ENCODE peak calls at places on chromosomes 16 and 17, in eight cellular contexts. U is breast epithelium, P is transverse colon, C is GM23338, S is sigmoid colon, Q is HCT116, J is H1, X is prostate gland. K is an unnamed sample.

GRCh38 chr16:49558451-49558850 is 184.8 kb downstream of the C16orf78 start:
- DNase-seq in X (no peak), P (no peak), C (no peak), U (no peak), S (no peak), J (no peak), Q (no peak), K (no peak)

GRCh38 chr16:49529646-49530045 is 156.0 kb downstream of the C16orf78 start:
- DNase-seq in P (no peak), Q (no peak), X (no peak), U (no peak), S (no peak), C (no peak), J (no peak), K (no peak)

GRCh38 chr16:16992986-16993783 is 477.6 kb downstream of the XYLT1 start:
- DNase-seq in J (no peak), S (no peak), X (no peak), U (no peak), C (no peak), Q (no peak), P (no peak), K (no peak)

GRCh38 chr17:19354123-19354522 is 8.4 kb downstream of the B9D1 start:
- DNase-seq in X (no peak), J (no peak), U (no peak), C (no peak), S (no peak), P (no peak), Q (peak), K (no peak)

GRCh38 chr16:19991614-19992013 is 82.1 kb downstream of the GPR139 start:
- DNase-seq in X (no peak), Q (no peak), J (no peak), S (no peak), U (no peak), C (peak), P (no peak), K (no peak)

GRCh38 chr16:82331974-82332750 is 162.1 kb upstream of the MPHOSPH6 start:
- DNase-seq in C (no peak), U (no peak), S (no peak), Q (no peak), X (no peak), P (no peak), J (no peak), K (no peak)

GRCh38 chr17:66260688-66261087 is 31.5 kb upstream of the APOH start:
- DNase-seq in J (no peak), Q (no peak), U (no peak), S (no peak), X (no peak), C (no peak), P (no peak), K (no peak)

GRCh38 chr17:27654136-27654535 is 23.1 kb downstream of the LGALS9 start:
- DNase-seq in P (no peak), C (no peak), U (no peak), Q (no peak), J (no peak), X (no peak), S (peak), K (no peak)

GRCh38 chr16:51757921-51758479 is 606.9 kb upstream of the SALL1 start:
- DNase-seq in J (no peak), C (no peak), P (no peak), S (no peak), Q (no peak), X (no peak), U (no peak), K (no peak)

GRCh38 chr17:60577147-60577925 is 22.7 kb upstream of the PPM1D start:
- DNase-seq in S (peak), X (peak), J (no peak), U (no peak), P (peak), Q (no peak), C (peak), K (no peak)

GRCh38 chr17:17348872-17349723 is 45.9 kb downstream of the NT5M start:
- DNase-seq in J (no peak), P (no peak), C (no peak), X (no peak), S (peak), U (peak), Q (no peak), K (no peak)

GRCh38 chr16:11233727-11234376 is 22.2 kb downstream of the SOCS1 start:
- DNase-seq in S (no peak), C (peak), Q (no peak), X (no peak), P (peak), J (no peak), U (no peak), K (peak)

GRCh38 chr16:81073560-81074330 is 3.3 kb downstream of the C16orf46 start:
- DNase-seq in S (no peak), P (no peak), U (no peak), C (peak), X (no peak), J (no peak), Q (no peak), K (no peak)

GRCh38 chr17:45302649-45303173 is 14.1 kb downstream of the MAP3K14 start:
- DNase-seq in Q (no peak), C (peak), P (peak), U (no peak), X (no peak), S (no peak), J (no peak), K (no peak)

GRCh38 chr16:50839920-50840729 is 98.2 kb downstream of the CYLD start:
- DNase-seq in S (no peak), C (peak), X (no peak), Q (no peak), U (no peak), J (no peak), P (no peak), K (no peak)

GRCh38 chr17:31216053-31216751 is 80.8 kb downstream of the OMG start:
- DNase-seq in Q (peak), U (no peak), X (no peak), J (no peak), C (peak), P (no peak), S (no peak), K (no peak)

GRCh38 chr16:83661656-83662055 is 146.1 kb upstream of the HSBP1 start:
- DNase-seq in U (no peak), P (no peak), S (no peak), J (no peak), Q (no peak), X (no peak), C (no peak), K (no peak)

GRCh38 chr17:17675925-17676534 is 5.2 kb upstream of the RAI1 start:
- DNase-seq in S (no peak), Q (peak), U (no peak), X (no peak), C (peak), J (no peak), P (no peak), K (no peak)

GRCh38 chr17:19461139-19461538 is 50.1 kb downstream of the RNF112 start:
- DNase-seq in P (no peak), J (no peak), S (no peak), C (peak), Q (no peak), U (no peak), X (no peak), K (no peak)

GRCh38 chr17:34318474-34318873 is 761 bp upstream of the CCL8 start:
- DNase-seq in J (no peak), P (no peak), Q (peak), S (no peak), C (peak), U (no peak), X (no peak), K (no peak)

GRCh38 chr17:11899494-11899893 is 97.8 kb downstream of the ZNF18 start:
- DNase-seq in X (no peak), U (no peak), S (peak), Q (no peak), P (no peak), J (no peak), C (peak), K (no peak)
- H3K27ac ChIP-seq in X (no peak), U (peak), S (peak), Q (no peak), P (no peak), J (no peak), C (no peak), K (no peak)

GRCh38 chr17:4508207-4508606 is 9.5 kb downstream of the SPNS2 start:
- DNase-seq in X (no peak), S (no peak), P (no peak), J (no peak), U (no peak), C (no peak), Q (no peak), K (no peak)
- TF ChIP-seq CTCF in X (no peak), S (no peak), P (no peak), J (no peak), U (no peak), C (no peak), Q (no peak), K (no peak)

DNA sequence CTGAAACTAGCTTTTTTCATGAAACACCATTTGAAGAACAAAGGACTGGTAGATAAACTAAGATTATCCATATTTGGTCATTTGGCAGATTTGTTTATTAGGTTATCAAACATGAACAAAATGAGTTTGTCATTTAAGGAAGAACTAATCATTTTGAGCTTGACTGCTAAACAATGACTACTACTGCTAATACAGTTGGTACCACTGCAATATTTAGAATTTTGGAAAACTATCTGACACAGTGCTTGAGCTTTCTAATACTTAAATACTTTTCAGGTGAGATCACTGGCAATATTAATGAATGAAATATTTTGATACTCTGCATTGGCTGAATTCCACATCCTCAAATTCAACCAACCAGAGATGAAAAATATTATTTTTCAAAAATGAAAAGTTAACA is 47.2 kb downstream of the MED13 start:
- DNase-seq in P (no peak), U (no peak), J (no peak), S (no peak), X (no peak), Q (no peak), C (no peak), K (no peak)
- TF ChIP-seq POLR2AphosphoS5 in P (no peak), U (no peak), J (no peak), S (no peak), X (no peak), Q (no peak), C (no peak), K (no peak)

GRCh38 chr16:77117687-77118086 is 73.3 kb upstream of the MON1B start:
- DNase-seq in U (no peak), P (no peak), S (no peak), J (no peak), X (no peak), Q (no peak), C (no peak), K (no peak)
- H3K27ac ChIP-seq in U (no peak), P (no peak), S (no peak), J (no peak), X (no peak), Q (no peak), C (no peak), K (no peak)

GRCh38 chr17:75614006-75614405 is 19.2 kb upstream of the SMIM5 start:
- DNase-seq in S (no peak), X (no peak), U (no peak), C (peak), P (no peak), Q (no peak), J (no peak), K (no peak)
- TF ChIP-seq CTCF in S (no peak), X (no peak), U (no peak), C (peak), P (no peak), Q (peak), J (peak), K (no peak)

DNA sequence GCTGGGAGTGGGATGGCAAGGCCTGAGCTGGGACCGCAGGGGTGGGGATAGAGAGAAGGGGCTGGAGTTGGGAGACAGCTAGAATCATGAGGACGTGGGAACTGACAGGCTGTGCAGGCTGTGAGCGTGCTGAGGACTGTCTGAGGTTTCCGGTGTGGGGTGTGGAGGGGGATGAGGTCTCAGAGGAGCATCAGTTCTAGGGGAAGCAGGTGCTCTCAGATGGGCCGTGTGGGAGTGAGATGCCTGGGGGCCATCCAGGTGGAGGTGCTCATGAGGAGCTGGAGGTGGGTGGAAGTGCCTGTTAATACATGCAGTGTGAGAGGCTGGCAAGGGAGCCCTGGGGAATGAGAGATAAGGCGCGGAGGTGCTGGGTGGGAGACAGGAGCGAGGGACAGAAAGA is 27.2 kb downstream of the HASPIN start:
- DNase-seq in C (no peak), S (no peak), U (no peak), J (no peak), Q (no peak), X (no peak), P (peak), K (peak)
- TF ChIP-seq POLR2AphosphoS5 in C (no peak), S (no peak), U (no peak), J (no peak), Q (no peak), X (no peak), P (no peak), K (no peak)

DNA sequence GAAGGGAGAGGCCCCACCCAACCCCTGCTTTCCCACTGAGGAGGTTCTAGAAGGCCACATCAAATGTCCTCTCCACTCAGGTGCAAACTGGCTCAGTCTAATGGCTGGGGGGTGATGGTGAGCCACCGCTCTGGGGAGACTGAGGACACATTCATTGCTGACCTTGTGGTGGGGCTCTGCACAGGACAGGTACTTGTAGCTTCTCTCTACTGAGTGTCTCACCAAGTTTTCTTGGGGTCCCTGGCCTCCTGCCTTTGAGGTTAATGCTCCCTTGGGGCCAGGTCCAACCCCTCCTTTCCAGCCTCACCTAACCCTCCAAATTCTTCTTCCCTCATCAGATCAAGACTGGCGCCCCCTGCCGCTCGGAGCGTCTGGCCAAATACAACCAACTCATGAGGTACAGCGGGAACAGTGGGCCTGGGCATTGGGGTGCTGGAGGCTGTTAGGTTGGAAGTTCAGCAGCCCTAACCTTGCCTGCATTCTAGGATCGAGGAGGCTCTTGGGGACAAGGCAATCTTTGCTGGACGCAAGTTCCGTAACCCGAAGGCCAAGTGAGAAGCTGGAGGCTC is 5.7 kb downstream of the ENO3 start:
- DNase-seq in Q (no peak), U (no peak), J (no peak), C (peak), X (no peak), P (no peak), S (no peak), K (no peak)
- H3K27ac ChIP-seq in Q (no peak), U (no peak), J (no peak), C (no peak), X (no peak), P (no peak), S (no peak), K (no peak)

DNA sequence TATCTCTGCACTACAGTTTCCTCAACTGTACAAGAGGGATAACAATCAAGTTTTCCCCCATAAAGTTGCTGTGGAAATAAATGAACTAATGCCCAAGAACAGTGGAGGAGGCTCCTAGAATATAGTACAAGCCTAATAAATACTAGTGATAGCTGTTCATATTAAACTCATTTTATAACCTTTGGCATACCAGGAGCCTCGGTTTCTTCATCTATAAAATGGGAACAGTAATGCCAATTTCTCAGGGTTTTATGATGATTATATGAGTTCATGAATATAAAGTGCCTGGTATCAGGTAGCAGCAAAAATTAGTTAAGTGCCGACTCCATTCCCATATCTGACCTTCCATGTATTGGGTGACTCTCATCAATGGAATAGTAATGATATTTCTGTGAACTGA is 311.1 kb upstream of the MAF start:
- DNase-seq in S (no peak), C (no peak), X (no peak), U (no peak), Q (no peak), P (no peak), J (no peak), K (no peak)
- TF ChIP-seq CTCF in S (no peak), C (no peak), X (no peak), U (no peak), Q (no peak), P (no peak), J (no peak), K (no peak)

GRCh38 chr17:79812206-79812968 is 15.5 kb upstream of the CBX8 start:
- DNase-seq in U (no peak), S (no peak), P (no peak), C (no peak), J (no peak), X (no peak), Q (no peak), K (no peak)
- TF ChIP-seq POLR2AphosphoS5 in U (peak), S (no peak), P (no peak), C (no peak), J (no peak), X (no peak), Q (no peak), K (no peak)